ENCODE peak calls at places on chromosomes 13 and 19, in six cellular contexts. One of them, this sample, is unnamed.

GRCh38 chr13:31970237-31970930 is 61.2 kb upstream of the FRY start:
- DNase-seq in stimulated activated CD8-positive, alpha-beta memory T cell treated with anti-CD3 and anti-CD28 coated beads, Interleukin-7, amount 100 ng/mL, for 4 hours: no peak
- DNase-seq in neuronal stem cell: no peak
- DNase-seq in ELR: peak
- DNase-seq in activated CD4-positive, alpha-beta T cell treated with anti-CD3 and anti-CD28 coated beads for 48 hours: no peak
- DNase-seq in tibial nerve: no peak
- DNase-seq in this sample: no peak

GRCh38 chr13:27959976-27960361 is 9.1 kb downstream of the CDX2 start:
- DNase-seq in stimulated activated CD8-positive, alpha-beta memory T cell treated with anti-CD3 and anti-CD28 coated beads, Interleukin-7, amount 100 ng/mL, for 4 hours: no peak
- DNase-seq in neuronal stem cell: no peak
- DNase-seq in activated CD4-positive, alpha-beta T cell treated with anti-CD3 and anti-CD28 coated beads for 48 hours: no peak
- DNase-seq in ELR: no peak
- DNase-seq in tibial nerve: no peak
- DNase-seq in this sample: no peak

GRCh38 chr19:46453661-46454060 is 17.7 kb downstream of the PNMA8A start:
- DNase-seq in neuronal stem cell: no peak
- DNase-seq in activated CD4-positive, alpha-beta T cell treated with anti-CD3 and anti-CD28 coated beads for 48 hours: no peak
- DNase-seq in ELR: no peak
- DNase-seq in stimulated activated CD8-positive, alpha-beta memory T cell treated with anti-CD3 and anti-CD28 coated beads, Interleukin-7, amount 100 ng/mL, for 4 hours: no peak
- DNase-seq in tibial nerve: no peak
- DNase-seq in this sample: no peak

GRCh38 chr13:40878321-40878720 is 88.9 kb downstream of the SLC25A15 start:
- DNase-seq in activated CD4-positive, alpha-beta T cell treated with anti-CD3 and anti-CD28 coated beads for 48 hours: no peak
- DNase-seq in neuronal stem cell: no peak
- DNase-seq in ELR: no peak
- DNase-seq in tibial nerve: no peak
- DNase-seq in stimulated activated CD8-positive, alpha-beta memory T cell treated with anti-CD3 and anti-CD28 coated beads, Interleukin-7, amount 100 ng/mL, for 4 hours: no peak
- DNase-seq in this sample: no peak

GRCh38 chr13:19967619-19968018 is 9.1 kb downstream of the ZMYM2 start:
- DNase-seq in tibial nerve: no peak
- DNase-seq in neuronal stem cell: no peak
- DNase-seq in stimulated activated CD8-positive, alpha-beta memory T cell treated with anti-CD3 and anti-CD28 coated beads, Interleukin-7, amount 100 ng/mL, for 4 hours: no peak
- DNase-seq in ELR: peak
- DNase-seq in activated CD4-positive, alpha-beta T cell treated with anti-CD3 and anti-CD28 coated beads for 48 hours: no peak
- DNase-seq in this sample: no peak

GRCh38 chr19:52535831-52536800 is 8.6 kb downstream of the ZNF808 start:
- DNase-seq in activated CD4-positive, alpha-beta T cell treated with anti-CD3 and anti-CD28 coated beads for 48 hours: peak
- DNase-seq in neuronal stem cell: peak
- DNase-seq in tibial nerve: peak
- DNase-seq in stimulated activated CD8-positive, alpha-beta memory T cell treated with anti-CD3 and anti-CD28 coated beads, Interleukin-7, amount 100 ng/mL, for 4 hours: peak
- DNase-seq in ELR: peak
- DNase-seq in this sample: no peak

GRCh38 chr13:99310382-99311031 is 3.3 kb upstream of the GPR183 start:
- DNase-seq in activated CD4-positive, alpha-beta T cell treated with anti-CD3 and anti-CD28 coated beads for 48 hours: no peak
- DNase-seq in ELR: peak
- DNase-seq in neuronal stem cell: no peak
- DNase-seq in stimulated activated CD8-positive, alpha-beta memory T cell treated with anti-CD3 and anti-CD28 coated beads, Interleukin-7, amount 100 ng/mL, for 4 hours: no peak
- DNase-seq in tibial nerve: no peak
- DNase-seq in this sample: no peak

GRCh38 chr13:50400035-50400726 is 384.9 kb downstream of the KCNRG start:
- DNase-seq in activated CD4-positive, alpha-beta T cell treated with anti-CD3 and anti-CD28 coated beads for 48 hours: no peak
- DNase-seq in tibial nerve: no peak
- DNase-seq in ELR: no peak
- DNase-seq in stimulated activated CD8-positive, alpha-beta memory T cell treated with anti-CD3 and anti-CD28 coated beads, Interleukin-7, amount 100 ng/mL, for 4 hours: no peak
- DNase-seq in neuronal stem cell: no peak
- DNase-seq in this sample: no peak

GRCh38 chr13:80337706-80338105 is 3.2 kb downstream of the SPRY2 start:
- DNase-seq in activated CD4-positive, alpha-beta T cell treated with anti-CD3 and anti-CD28 coated beads for 48 hours: no peak
- DNase-seq in ELR: peak
- DNase-seq in neuronal stem cell: no peak
- DNase-seq in stimulated activated CD8-positive, alpha-beta memory T cell treated with anti-CD3 and anti-CD28 coated beads, Interleukin-7, amount 100 ng/mL, for 4 hours: no peak
- DNase-seq in tibial nerve: no peak
- DNase-seq in this sample: no peak

GRCh38 chr13:45060062-45060461 is 60.2 kb upstream of the GTF2F2 start:
- DNase-seq in ELR: no peak
- DNase-seq in activated CD4-positive, alpha-beta T cell treated with anti-CD3 and anti-CD28 coated beads for 48 hours: no peak
- DNase-seq in stimulated activated CD8-positive, alpha-beta memory T cell treated with anti-CD3 and anti-CD28 coated beads, Interleukin-7, amount 100 ng/mL, for 4 hours: no peak
- DNase-seq in neuronal stem cell: no peak
- DNase-seq in tibial nerve: no peak
- DNase-seq in this sample: no peak

GRCh38 chr19:13121551-13122274 is 3.6 kb downstream of the NACC1 start:
- DNase-seq in ELR: no peak
- DNase-seq in neuronal stem cell: no peak
- DNase-seq in activated CD4-positive, alpha-beta T cell treated with anti-CD3 and anti-CD28 coated beads for 48 hours: no peak
- DNase-seq in stimulated activated CD8-positive, alpha-beta memory T cell treated with anti-CD3 and anti-CD28 coated beads, Interleukin-7, amount 100 ng/mL, for 4 hours: peak
- DNase-seq in tibial nerve: no peak
- DNase-seq in this sample: no peak

GRCh38 chr19:37969695-37970094 is 62.7 kb downstream of the SIPA1L3 start:
- DNase-seq in ELR: no peak
- DNase-seq in activated CD4-positive, alpha-beta T cell treated with anti-CD3 and anti-CD28 coated beads for 48 hours: no peak
- DNase-seq in neuronal stem cell: no peak
- DNase-seq in tibial nerve: no peak
- DNase-seq in stimulated activated CD8-positive, alpha-beta memory T cell treated with anti-CD3 and anti-CD28 coated beads, Interleukin-7, amount 100 ng/mL, for 4 hours: no peak
- DNase-seq in this sample: no peak

GRCh38 chr13:112973577-112973951 is 4.5 kb downstream of the MCF2L start:
- DNase-seq in tibial nerve: no peak
- DNase-seq in stimulated activated CD8-positive, alpha-beta memory T cell treated with anti-CD3 and anti-CD28 coated beads, Interleukin-7, amount 100 ng/mL, for 4 hours: no peak
- DNase-seq in ELR: no peak
- DNase-seq in neuronal stem cell: no peak
- DNase-seq in activated CD4-positive, alpha-beta T cell treated with anti-CD3 and anti-CD28 coated beads for 48 hours: no peak
- DNase-seq in this sample: no peak

GRCh38 chr13:58680115-58680514 is 1048.6 kb downstream of the PCDH17 start:
- DNase-seq in activated CD4-positive, alpha-beta T cell treated with anti-CD3 and anti-CD28 coated beads for 48 hours: no peak
- DNase-seq in neuronal stem cell: no peak
- DNase-seq in ELR: no peak
- DNase-seq in tibial nerve: no peak
- DNase-seq in stimulated activated CD8-positive, alpha-beta memory T cell treated with anti-CD3 and anti-CD28 coated beads, Interleukin-7, amount 100 ng/mL, for 4 hours: no peak
- DNase-seq in this sample: peak

GRCh38 chr13:103312467-103312866 is 246.2 kb upstream of the SLC10A2 start:
- DNase-seq in neuronal stem cell: no peak
- DNase-seq in tibial nerve: no peak
- DNase-seq in ELR: no peak
- DNase-seq in activated CD4-positive, alpha-beta T cell treated with anti-CD3 and anti-CD28 coated beads for 48 hours: no peak
- DNase-seq in stimulated activated CD8-positive, alpha-beta memory T cell treated with anti-CD3 and anti-CD28 coated beads, Interleukin-7, amount 100 ng/mL, for 4 hours: no peak
- DNase-seq in this sample: no peak

GRCh38 chr13:29543230-29544215 is 52.0 kb downstream of the SLC7A1 start:
- DNase-seq in activated CD4-positive, alpha-beta T cell treated with anti-CD3 and anti-CD28 coated beads for 48 hours: peak
- DNase-seq in tibial nerve: no peak
- DNase-seq in ELR: peak
- DNase-seq in neuronal stem cell: no peak
- DNase-seq in stimulated activated CD8-positive, alpha-beta memory T cell treated with anti-CD3 and anti-CD28 coated beads, Interleukin-7, amount 100 ng/mL, for 4 hours: peak
- DNase-seq in this sample: no peak

GRCh38 chr19:15841875-15842569 is 26.6 kb upstream of the OR10H1 start:
- DNase-seq in tibial nerve: no peak
- DNase-seq in ELR: no peak
- DNase-seq in neuronal stem cell: no peak
- DNase-seq in activated CD4-positive, alpha-beta T cell treated with anti-CD3 and anti-CD28 coated beads for 48 hours: peak
- DNase-seq in stimulated activated CD8-positive, alpha-beta memory T cell treated with anti-CD3 and anti-CD28 coated beads, Interleukin-7, amount 100 ng/mL, for 4 hours: no peak
- DNase-seq in this sample: no peak

GRCh38 chr13:42574435-42575311 is 721 bp downstream of the TNFSF11 start:
- DNase-seq in tibial nerve: no peak
- DNase-seq in ELR: no peak
- DNase-seq in activated CD4-positive, alpha-beta T cell treated with anti-CD3 and anti-CD28 coated beads for 48 hours: peak
- DNase-seq in stimulated activated CD8-positive, alpha-beta memory T cell treated with anti-CD3 and anti-CD28 coated beads, Interleukin-7, amount 100 ng/mL, for 4 hours: peak
- DNase-seq in neuronal stem cell: no peak
- DNase-seq in this sample: no peak

GRCh38 chr13:107348471-107348870 is 780.5 kb upstream of the ARGLU1 start:
- DNase-seq in tibial nerve: no peak
- DNase-seq in ELR: no peak
- DNase-seq in stimulated activated CD8-positive, alpha-beta memory T cell treated with anti-CD3 and anti-CD28 coated beads, Interleukin-7, amount 100 ng/mL, for 4 hours: no peak
- DNase-seq in activated CD4-positive, alpha-beta T cell treated with anti-CD3 and anti-CD28 coated beads for 48 hours: no peak
- DNase-seq in neuronal stem cell: no peak
- DNase-seq in this sample: no peak

GRCh38 chr13:55538424-55538823 is 1602.3 kb upstream of the PRR20A start:
- DNase-seq in activated CD4-positive, alpha-beta T cell treated with anti-CD3 and anti-CD28 coated beads for 48 hours: no peak
- DNase-seq in stimulated activated CD8-positive, alpha-beta memory T cell treated with anti-CD3 and anti-CD28 coated beads, Interleukin-7, amount 100 ng/mL, for 4 hours: no peak
- DNase-seq in tibial nerve: no peak
- DNase-seq in ELR: no peak
- DNase-seq in neuronal stem cell: no peak
- DNase-seq in this sample: no peak

GRCh38 chr19:13588953-13589833 is 82.9 kb upstream of the CACNA1A start:
- DNase-seq in activated CD4-positive, alpha-beta T cell treated with anti-CD3 and anti-CD28 coated beads for 48 hours: peak
- DNase-seq in ELR: peak
- DNase-seq in tibial nerve: peak
- DNase-seq in neuronal stem cell: peak
- DNase-seq in stimulated activated CD8-positive, alpha-beta memory T cell treated with anti-CD3 and anti-CD28 coated beads, Interleukin-7, amount 100 ng/mL, for 4 hours: peak
- DNase-seq in this sample: peak

This sample was measured in iPS DF 6.9.